ENCODE peak calls at places on chromosomes 5 and 9, in seven cellular contexts. S, D, C, N, G, Y and M are unnamed samples.

GRCh38 chr9:3478549-3478953 is 47.2 kb downstream of the RFX3 start:
- DNase-seq in N (no peak), C (no peak), D (no peak), G (no peak), S (no peak), Y (no peak), M (no peak)

GRCh38 chr5:87390576-87391199 is 22.0 kb downstream of the CCNH start:
- DNase-seq in C (no peak), N (no peak), D (no peak), S (no peak), G (no peak), Y (no peak), M (no peak)

GRCh38 chr9:71663216-71663615 is 105.1 kb downstream of the CEMIP2 start:
- DNase-seq in D (no peak), G (no peak), C (no peak), S (no peak), N (no peak), Y (no peak), M (no peak)

GRCh38 chr5:7850241-7850532 is 746 bp downstream of the CFAP90 start:
- DNase-seq in Y (no peak), G (no peak), D (peak; percentile 40), N (peak; percentile 60), S (peak; percentile 14), C (peak; percentile 63), M (peak; percentile 29)

GRCh38 chr5:9439651-9440292 is 106.1 kb downstream of the SEMA5A start:
- DNase-seq in C (no peak), S (no peak), G (no peak), Y (no peak), N (no peak), D (no peak), M (no peak)

GRCh38 chr5:169226904-169227303 is 74.0 kb downstream of the SLIT3 start:
- DNase-seq in S (no peak), Y (no peak), C (no peak), D (no peak), G (no peak), N (no peak), M (no peak)

GRCh38 chr5:150492621-150493020 is 15.3 kb upstream of the NDST1 start:
- DNase-seq in S (no peak), N (no peak), C (no peak), D (no peak), Y (no peak), G (no peak), M (no peak)

GRCh38 chr5:38500861-38501260 is 55.6 kb downstream of the LIFR start:
- DNase-seq in S (no peak), G (no peak), C (no peak), Y (no peak), D (peak; percentile 11), N (no peak), M (no peak)

GRCh38 chr9:11821541-11821940 is 871.6 kb upstream of the TYRP1 start:
- DNase-seq in S (peak; percentile 21), N (no peak), C (no peak), D (no peak), Y (no peak), G (no peak), M (no peak)

GRCh38 chr5:149452007-149452664 is 73.0 kb upstream of the IL17B start:
- DNase-seq in D (peak; percentile 89), G (peak; percentile 85), S (peak; percentile 42), Y (peak; percentile 68), N (peak; percentile 75), C (peak; percentile 76), M (peak; percentile 22)

GRCh38 chr5:8721536-8721935 is 824.3 kb downstream of the SEMA5A start:
- DNase-seq in S (peak; percentile 25), G (no peak), Y (no peak), C (no peak), D (no peak), N (no peak), M (no peak)

GRCh38 chr9:97276310-97276852 is 31.1 kb upstream of the CCDC180 start:
- DNase-seq in N (no peak), Y (no peak), D (no peak), G (no peak), S (no peak), C (no peak), M (no peak)

GRCh38 chr9:127132921-127133647 is 10.6 kb upstream of the ANGPTL2 start:
- DNase-seq in C (peak; percentile 75), G (no peak), S (no peak), D (peak; percentile 68), Y (no peak), N (no peak), M (peak; percentile 70)

GRCh38 chr5:77871946-77872345 is 95.8 kb upstream of the TBCA start:
- DNase-seq in D (no peak), G (no peak), Y (no peak), S (no peak), N (no peak), C (no peak), M (no peak)

GRCh38 chr9:100465270-100465669 is 7.7 kb upstream of the TMEFF1 start:
- DNase-seq in Y (no peak), G (no peak), N (no peak), S (no peak), C (no peak), D (no peak), M (no peak)

GRCh38 chr5:164051745-164052144 is 546.3 kb downstream of the MAT2B start:
- DNase-seq in N (no peak), D (no peak), Y (no peak), G (no peak), C (no peak), S (no peak), M (no peak)

DNA sequence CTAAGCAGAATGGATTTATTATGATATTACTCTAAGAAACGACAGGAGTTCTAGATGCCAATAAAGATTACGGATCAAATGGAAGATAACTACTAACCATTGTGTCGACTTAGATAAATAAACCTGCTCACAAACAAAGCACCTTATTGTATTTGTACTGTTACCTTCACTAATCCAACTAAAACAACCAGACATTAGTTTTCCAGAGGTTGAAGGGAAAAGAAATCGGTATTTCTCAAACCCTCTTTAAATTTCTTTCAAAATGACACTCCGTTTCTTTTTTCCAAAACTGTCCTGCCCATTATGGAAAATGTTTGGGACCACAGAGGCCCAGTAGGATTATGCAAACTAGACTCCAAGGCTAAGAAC is 2.8 kb downstream of the MLLT3 start:
- DNase-seq in G (no peak), C (no peak), D (no peak), N (no peak), Y (no peak), S (no peak), M (no peak)
- H3K27me3 ChIP-seq in G (no peaks in the 10 kb centered on the region), C (no peaks in the 10 kb centered on the region), D (no peaks in the 10 kb centered on the region), N (no peaks in the 10 kb centered on the region), Y (no peaks in the 10 kb centered on the region), S (no peaks in the 10 kb centered on the region), M (no peaks in the 10 kb centered on the region)

DNA sequence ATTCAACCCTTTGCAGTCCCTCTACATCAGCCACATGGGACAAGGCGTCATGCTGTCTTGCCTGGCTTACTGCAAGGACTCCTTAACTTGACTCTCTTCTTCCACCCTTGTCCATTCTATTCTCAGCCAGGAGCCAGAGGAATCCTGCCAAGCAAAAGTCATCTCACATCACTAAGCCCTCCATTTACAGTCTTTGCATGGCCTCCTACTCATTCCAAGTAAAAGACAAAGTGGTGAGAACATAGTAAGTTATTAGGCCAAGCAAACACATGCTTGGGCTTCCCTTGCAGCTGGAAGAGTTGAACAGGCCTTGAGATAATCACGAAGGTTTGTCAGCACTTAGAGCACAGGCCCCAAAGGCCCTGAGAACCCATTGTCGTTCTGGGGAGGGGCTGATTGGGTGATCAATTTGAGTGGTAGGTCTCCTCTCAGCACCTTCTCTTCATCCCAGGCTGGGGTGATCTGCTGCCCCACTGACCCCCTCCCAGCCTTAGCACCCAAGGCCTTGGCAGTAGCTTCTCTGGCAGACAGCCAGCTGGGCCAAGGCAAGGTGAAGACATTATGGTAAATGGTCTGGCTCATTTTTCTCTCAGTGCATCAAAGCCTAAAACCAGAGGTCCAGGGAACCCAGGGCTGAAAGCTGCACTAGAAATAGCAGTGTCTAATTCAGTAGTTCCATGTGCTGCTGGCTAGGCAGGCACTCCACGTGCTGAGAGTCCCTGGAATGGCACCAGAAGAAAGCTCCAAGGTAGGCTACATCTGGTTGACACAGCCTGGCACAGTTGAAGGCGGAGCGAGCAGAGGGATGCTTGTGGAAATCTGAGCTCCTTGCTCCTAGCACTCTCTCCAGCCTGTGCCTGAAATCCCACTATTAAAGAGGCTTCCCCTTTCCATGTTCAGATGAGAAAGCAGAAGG is 121.4 kb downstream of the ASTN2 start:
- DNase-seq in G (no peak), Y (no peak), D (no peak), S (no peak), N (no peak), C (no peak), M (no peak)
- H3K4me1 ChIP-seq in G (no peaks in the 10 kb centered on the region), Y (no peaks in the 10 kb centered on the region), D (no peaks in the 10 kb centered on the region), S (no peaks in the 10 kb centered on the region), N (no peaks in the 10 kb centered on the region), C (no peaks in the 10 kb centered on the region), M (no peaks in the 10 kb centered on the region)

DNA sequence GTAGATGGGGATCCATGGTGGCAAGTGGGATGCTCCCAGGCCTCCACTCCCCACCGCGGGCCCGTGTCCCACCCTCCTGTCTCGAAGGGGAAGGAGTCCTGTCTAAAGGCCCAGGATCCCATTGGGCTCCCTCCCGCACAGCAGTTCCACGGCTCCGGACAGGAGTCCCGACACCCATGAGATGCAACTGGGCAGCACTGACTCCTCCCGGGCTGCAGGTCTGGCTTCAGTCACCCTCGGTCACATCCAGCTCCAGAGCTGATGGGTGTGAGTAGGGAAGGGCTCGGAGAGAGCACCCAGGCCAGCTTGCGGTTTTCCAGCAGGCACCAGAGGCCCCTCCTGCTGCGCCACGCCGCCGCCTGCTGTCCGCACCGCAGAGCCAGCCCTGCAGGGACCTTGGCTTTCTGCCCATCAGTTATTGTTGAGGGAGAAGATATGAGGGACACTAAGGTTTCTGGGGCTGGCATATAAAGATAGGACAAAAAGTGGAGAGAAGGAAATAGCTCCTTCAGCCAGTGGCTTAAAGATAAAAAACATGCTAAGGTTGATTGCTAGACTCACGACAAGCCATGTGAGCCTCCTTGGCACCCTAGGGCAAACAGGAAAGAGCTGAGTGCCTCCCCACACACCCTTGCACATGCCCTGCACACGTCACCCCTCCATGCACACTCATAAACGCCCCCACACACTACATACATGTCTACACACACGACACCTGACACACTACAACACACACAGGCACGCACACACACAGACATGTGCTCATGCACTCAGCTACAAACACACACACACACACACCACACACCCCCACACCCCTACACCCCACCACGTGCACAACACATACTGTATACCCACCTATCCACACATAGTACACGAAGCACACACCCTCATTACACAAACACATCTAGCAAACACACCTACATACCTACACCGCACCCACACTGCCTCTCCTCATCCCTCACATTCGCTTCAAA is 79.0 kb downstream of the AK8 start:
- DNase-seq in N (no peak), S (no peak), D (peak; percentile 37), C (peak; percentile 81), Y (peak; percentile 42), G (peak; percentile 75), M (no peak)
- TF ChIP-seq CTCF in N (no peak), S (no peak), D (no peak), C (peak; percentile 41), Y (no peak), G (peak; percentile 21), M (no peak)

GRCh38 chr9:982660-983240 is 6.3 kb downstream of the DMRT3 start:
- DNase-seq in G (no peak), Y (no peak), C (no peak), D (no peak), S (no peak), N (no peak), M (no peak)
- H3K27me3 ChIP-seq in G (peaks cover 57% of the 10 kb centered on the region), Y (peaks cover 70% of the 10 kb centered on the region), C (peaks cover 87% of the 10 kb centered on the region), D (peaks cover 100% of the 10 kb centered on the region), S (no peaks in the 10 kb centered on the region), N (peaks cover 9% of the 10 kb centered on the region), M (no peaks in the 10 kb centered on the region)

GRCh38 chr5:80139573-80139972 is 104.4 kb downstream of the THBS4 start:
- DNase-seq in Y (no peak), G (peak; percentile 47), D (no peak), N (no peak), C (no peak), S (no peak), M (no peak)
- H3K4me1 ChIP-seq in Y (peaks cover 11% of the 10 kb centered on the region), G (no peaks in the 10 kb centered on the region), D (peaks cover 9% of the 10 kb centered on the region), N (no peaks in the 10 kb centered on the region), C (peaks cover 37% of the 10 kb centered on the region), S (no peaks in the 10 kb centered on the region), M (no peaks in the 10 kb centered on the region)